ENCODE peak calls at places on chromosomes 12 and 14, in seven cellular contexts. J is kidney glomerular epithelial cell; K is glomerular endothelial cell; B is substantia nigra; T is stimulated activated CD4-positive, alpha-beta T cell treated with anti-CD3 and anti-CD28 coated beads, Interleukin-1b, Interleukin-23, amount 100 ng/mL, for 48 hours; E is SK-N-SH; M is suprapubic skin. W is an unnamed sample.

GRCh38 chr12:67811437-67812361 is 163.2 kb downstream of the DYRK2 start:
- DNase-seq in K (no peak), M (no peak), E (no peak), T (no peak), B (no peak), J (peak; percentile 90), W (no peak)

GRCh38 chr12:3432176-3432742 is 58.7 kb upstream of the PRMT8 start:
- DNase-seq in J (no peak), M (no peak), E (no peak), T (no peak), B (no peak), K (no peak), W (no peak)

GRCh38 chr14:37237094-37237493 is 39.4 kb downstream of the MIPOL1 start:
- DNase-seq in B (no peak), E (no peak), M (no peak), T (no peak), J (no peak), K (no peak), W (no peak)

GRCh38 chr14:24212924-24213865 is at the start of gene CHMP4A:
- DNase-seq in B (peak; percentile 91), K (peak; percentile 78), T (peak; percentile 98), M (peak; percentile 99), E (peak; percentile 94), J (peak; percentile 97), W (peak; percentile 98)

GRCh38 chr14:104016873-104017650 is 68.4 kb upstream of the ASPG start:
- DNase-seq in T (no peak), E (no peak), K (no peak), J (no peak), B (no peak), M (no peak), W (no peak)

GRCh38 chr12:112855375-112855774 is 51.4 kb upstream of the OAS1 start:
- DNase-seq in B (no peak), K (no peak), J (no peak), E (peak; percentile 61), M (no peak), T (no peak), W (no peak)

GRCh38 chr12:92943482-92944250 is 14.6 kb upstream of the EEA1 start:
- DNase-seq in T (no peak), M (no peak), B (no peak), E (no peak), J (no peak), K (no peak), W (no peak)

GRCh38 chr12:101992091-101992490 is 69.7 kb downstream of the WASHC3 start:
- DNase-seq in M (no peak), K (no peak), B (no peak), T (no peak), E (no peak), J (no peak), W (no peak)

GRCh38 chr12:57832966-57833365 is 13.6 kb downstream of the CTDSP2 start:
- DNase-seq in E (no peak), B (no peak), J (peak; percentile 26), K (no peak), T (no peak), M (no peak), W (no peak)

GRCh38 chr12:119665164-119665929 is 2.6 kb upstream of the PRKAB1 start:
- DNase-seq in K (no peak), J (no peak), M (no peak), T (no peak), E (no peak), B (no peak), W (no peak)

GRCh38 chr14:58770501-58770982 is 132.8 kb downstream of the DACT1 start:
- DNase-seq in M (no peak), T (no peak), E (no peak), K (no peak), J (no peak), B (no peak), W (no peak)

GRCh38 chr14:36655963-36656768 is 5.5 kb upstream of the PAX9 start:
- DNase-seq in M (no peak), E (peak; percentile 66), T (peak; percentile 39), K (no peak), J (no peak), B (no peak), W (no peak)

GRCh38 chr12:96571101-96571862 is 81.9 kb downstream of the CFAP54 start:
- DNase-seq in B (no peak), E (no peak), J (no peak), M (no peak), T (peak; percentile 5), K (no peak), W (no peak)

GRCh38 chr12:4828176-4828575 is 81.5 kb upstream of the KCNA1 start:
- DNase-seq in J (no peak), E (no peak), B (no peak), T (no peak), M (no peak), K (no peak), W (no peak)

GRCh38 chr14:56297449-56297848 is 179.2 kb downstream of the PELI2 start:
- DNase-seq in K (no peak), B (no peak), T (no peak), M (no peak), J (no peak), E (no peak), W (no peak)

GRCh38 chr14:85437143-85437542 is 92.8 kb upstream of the FLRT2 start:
- DNase-seq in T (no peak), M (no peak), E (no peak), K (no peak), B (no peak), J (peak; percentile 95), W (no peak)

GRCh38 chr12:113333111-113333750 is 1.7 kb downstream of the SLC8B1 start:
- DNase-seq in E (no peak), T (no peak), J (no peak), M (no peak), K (no peak), B (no peak), W (no peak)

GRCh38 chr12:95548056-95548538 is 3.2 kb downstream of the USP44 start:
- DNase-seq in E (peak; percentile 72), B (peak; percentile 5), K (no peak), T (peak; percentile 31), J (no peak), M (peak; percentile 71), W (peak; percentile 30)

GRCh38 chr12:17609152-17609551 is 480.8 kb downstream of the RERGL start:
- DNase-seq in B (no peak), E (no peak), J (no peak), K (no peak), M (no peak), T (no peak), W (no peak)

GRCh38 chr14:51573607-51574006 is 78.1 kb upstream of the FRMD6 start:
- DNase-seq in M (no peak), J (no peak), T (no peak), E (no peak), B (no peak), K (no peak), W (no peak)

GRCh38 chr14:23630687-23631086 is 5.5 kb upstream of the DHRS2 start:
- DNase-seq in K (no peak), J (no peak), E (no peak), B (no peak), T (no peak), M (no peak), W (no peak)

GRCh38 chr12:78101181-78101876 is 270.6 kb downstream of the NAV3 start:
- DNase-seq in J (no peak), B (no peak), M (no peak), K (no peak), E (no peak), T (no peak), W (no peak)

GRCh38 chr12:96263449-96263902 is 69.3 kb downstream of the ELK3 start:
- DNase-seq in B (no peak), E (no peak), M (no peak), K (peak; percentile 41), T (no peak), J (no peak), W (no peak)

GRCh38 chr12:28065374-28065773 is 92.8 kb upstream of the PTHLH start:
- DNase-seq in E (no peak), J (no peak), K (no peak), M (no peak), B (no peak), T (no peak), W (no peak)

GRCh38 chr14:91255026-91255695 is 10.7 kb upstream of the GPR68 start:
- DNase-seq in M (no peak), K (no peak), B (no peak), T (no peak), E (no peak), J (no peak), W (no peak)

GRCh38 chr14:89139404-89140247 is 277.4 kb downstream of the FOXN3 start:
- DNase-seq in B (no peak), J (no peak), T (no peak), K (no peak), E (no peak), M (no peak), W (no peak)

GRCh38 chr12:87813476-87814234 is 215.5 kb downstream of the C12orf50 start:
- DNase-seq in E (no peak), T (no peak), B (no peak), K (no peak), M (no peak), J (peak; percentile 92), W (no peak)

GRCh38 chr14:93110856-93111419 is 4.8 kb downstream of the ITPK1 start:
- DNase-seq in E (no peak), M (no peak), T (no peak), K (no peak), B (no peak), J (no peak), W (no peak)

GRCh38 chr12:122006186-122006926 is 15.3 kb upstream of the BCL7A start:
- DNase-seq in J (no peak), E (no peak), M (no peak), B (no peak), T (no peak), K (no peak), W (no peak)

GRCh38 chr12:95790025-95790911 is at the start of gene NTN4:
- DNase-seq in T (no peak), J (no peak), B (no peak), K (no peak), E (peak; percentile 80), M (no peak), W (peak; percentile 55)

GRCh38 chr14:22689186-22689585 is 45.0 kb upstream of the OR6J1 start:
- DNase-seq in T (peak; percentile 49), K (peak; percentile 97), B (no peak), J (peak; percentile 92), E (no peak), M (no peak), W (no peak)

GRCh38 chr12:124599074-124599999 is 31.9 kb upstream of the NCOR2 start:
- DNase-seq in B (no peak), E (no peak), J (peak; percentile 28), K (no peak), T (peak; percentile 46), M (no peak), W (no peak)

GRCh38 chr12:96352161-96352835 is 47.9 kb downstream of the CDK17 start:
- DNase-seq in J (no peak), K (no peak), B (no peak), M (no peak), E (no peak), T (no peak), W (no peak)

GRCh38 chr14:77478796-77479195 is 19.8 kb downstream of the ISM2 start:
- DNase-seq in J (no peak), T (no peak), E (no peak), B (no peak), M (no peak), K (no peak), W (no peak)

GRCh38 chr12:68069276-68069675 is 80.0 kb downstream of the IFNG-AS1 start:
- DNase-seq in E (no peak), K (no peak), J (no peak), T (no peak), M (no peak), B (no peak), W (no peak)

GRCh38 chr12:79547735-79548347 is 142.9 kb downstream of the PAWR start:
- DNase-seq in K (peak; percentile 90), J (peak; percentile 90), B (no peak), E (peak; percentile 56), M (no peak), T (no peak), W (no peak)

GRCh38 chr12:121711925-121712461 is 559 bp upstream of the TMEM120B start:
- DNase-seq in K (no peak), E (no peak), M (peak; percentile 70), J (no peak), B (no peak), T (no peak), W (peak; percentile 33)